ENCODE peak calls at places on chromosomes 1 and 21, in eight cellular contexts. K, C, N, A, L, M, E and T are unnamed samples.

GRCh38 chr1:182348916-182349747 is 42.5 kb downstream of the GLUL start:
- DNase-seq in K (peak; percentile 89), L (no peak), E (no peak), C (no peak), M (no peak), A (no peak), N (no peak), T (no peak)

GRCh38 chr1:21334214-21335087 is 44.2 kb upstream of the ECE1 start:
- DNase-seq in A (peak; percentile 67), E (peak; percentile 41), N (peak; percentile 80), L (peak; percentile 88), C (peak; percentile 84), K (peak; percentile 86), M (peak; percentile 93), T (peak; percentile 96)

GRCh38 chr1:58365328-58365727 is 181.2 kb downstream of the OMA1 start:
- DNase-seq in N (no peak), C (no peak), M (no peak), K (no peak), L (no peak), A (no peak), E (no peak), T (no peak)

GRCh38 chr1:70504176-70504820 is 93.2 kb downstream of the CTH start:
- DNase-seq in E (no peak), N (no peak), L (no peak), A (no peak), K (no peak), C (no peak), M (no peak), T (no peak)

GRCh38 chr1:97332716-97333115 is 588.1 kb downstream of the DPYD start:
- DNase-seq in N (no peak), C (no peak), L (no peak), A (no peak), M (no peak), K (no peak), E (no peak), T (no peak)

GRCh38 chr21:17495680-17496079 is 17.2 kb upstream of the CXADR start:
- DNase-seq in L (no peak), E (no peak), N (no peak), A (no peak), K (no peak), C (no peak), M (no peak), T (no peak)

GRCh38 chr21:26491663-26492062 is 81.4 kb downstream of the CYYR1 start:
- DNase-seq in A (no peak), C (no peak), M (no peak), K (no peak), L (no peak), E (no peak), N (no peak), T (no peak)

GRCh38 chr1:109980324-109981127 is 4.0 kb upstream of the AHCYL1 start:
- DNase-seq in L (no peak), C (peak; percentile 75), K (no peak), A (no peak), E (peak; percentile 66), M (no peak), N (peak; percentile 12), T (no peak)

GRCh38 chr1:32077451-32077850 is 4.7 kb downstream of the TMEM39B start:
- DNase-seq in K (no peak), N (no peak), C (no peak), M (no peak), L (no peak), E (no peak), A (no peak), T (no peak)

GRCh38 chr1:239056940-239057339 is 329.4 kb upstream of the CHRM3 start:
- DNase-seq in L (no peak), E (no peak), C (no peak), A (no peak), M (no peak), K (no peak), N (no peak), T (no peak)

GRCh38 chr1:6124746-6125365 is 55.3 kb downstream of the CHD5 start:
- DNase-seq in K (no peak), A (no peak), E (no peak), N (no peak), L (no peak), C (peak; percentile 56), M (no peak), T (peak; percentile 38)

GRCh38 chr1:185567006-185567405 is 167.2 kb upstream of the HMCN1 start:
- DNase-seq in C (no peak), A (no peak), L (no peak), K (no peak), N (peak; percentile 46), E (peak; percentile 51), M (peak; percentile 32), T (no peak)

GRCh38 chr21:34701726-34702125 is 32.9 kb downstream of the CLIC6 start:
- DNase-seq in M (no peak), N (no peak), C (no peak), K (no peak), L (no peak), E (no peak), A (no peak), T (no peak)

GRCh38 chr1:75996196-75996595 is 64.0 kb upstream of the ASB17 start:
- DNase-seq in N (no peak), K (no peak), C (no peak), L (no peak), M (no peak), A (no peak), E (no peak), T (no peak)

GRCh38 chr1:230575886-230576477 is 66.3 kb upstream of the COG2 start:
- DNase-seq in N (no peak), A (no peak), M (no peak), C (no peak), E (no peak), K (no peak), L (no peak), T (no peak)

GRCh38 chr1:10682449-10683365 is 113.7 kb downstream of the CASZ1 start:
- DNase-seq in C (no peak), A (no peak), E (no peak), L (no peak), N (no peak), M (no peak), K (no peak), T (no peak)

GRCh38 chr1:2090216-2090890 is 40.1 kb downstream of the PRKCZ start:
- DNase-seq in L (no peak), C (no peak), A (no peak), K (no peak), E (no peak), N (no peak), M (no peak), T (no peak)

GRCh38 chr1:211326528-211327340 is at the start of gene TRAF5:
- DNase-seq in E (peak; percentile 42), A (peak; percentile 71), M (peak; percentile 59), C (peak; percentile 81), L (peak; percentile 65), K (peak; percentile 76), N (peak; percentile 36), T (no peak)

GRCh38 chr21:17921579-17922530 is 102.7 kb upstream of the C21orf91 start:
- DNase-seq in C (no peak), A (no peak), L (no peak), N (no peak), K (no peak), E (peak; percentile 87), M (no peak), T (no peak)

GRCh38 chr1:55064071-55064581 is 24.8 kb downstream of the PCSK9 start:
- DNase-seq in K (no peak), C (peak; percentile 55), N (no peak), M (no peak), E (no peak), A (no peak), L (peak; percentile 51), T (peak; percentile 30)
- TF ChIP-seq CTCF in K (no peak), C (no peak), N (no peak), M (no peak), E (no peak), A (no peak), L (peak; percentile 76), T (no peak)

GRCh38 chr1:22654692-22655091 is 1.7 kb downstream of the C1QB start:
- DNase-seq in N (no peak), M (no peak), A (no peak), C (no peak), E (no peak), K (no peak), L (no peak), T (no peak)
- TF ChIP-seq CTCF in N (no peak), M (no peak), A (no peak), C (no peak), E (no peak), K (no peak), L (no peak), T (no peak)

DNA sequence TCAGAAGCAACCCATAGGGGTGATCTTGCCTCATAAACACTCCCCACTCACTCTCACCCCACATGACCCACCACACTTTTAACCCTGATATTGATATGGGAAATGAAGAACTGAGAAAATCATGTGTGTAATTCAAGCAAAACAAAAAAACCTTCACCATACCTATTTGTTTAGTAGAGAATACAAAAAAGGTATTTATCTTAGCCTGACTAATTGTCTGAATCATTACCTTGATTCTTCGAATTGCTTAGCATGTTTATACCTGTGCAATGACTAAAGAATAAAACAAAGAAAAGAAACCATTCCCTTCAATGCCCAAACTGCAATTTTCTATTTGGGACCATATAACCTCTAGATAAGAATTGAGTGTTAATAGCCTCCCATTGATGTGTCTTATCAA is 1.8 kb downstream of the CLDN17 start:
- DNase-seq in K (no peak), N (no peak), E (peak; percentile 79), C (no peak), M (no peak), L (no peak), A (no peak), T (no peak)
- TF ChIP-seq CTCF in K (no peak), N (no peak), E (no peak), C (no peak), M (no peak), L (no peak), A (no peak), T (no peak)

GRCh38 chr1:17369466-17369865 is 2.5 kb upstream of the PADI6 start:
- DNase-seq in N (no peak), M (no peak), L (no peak), C (no peak), A (no peak), E (peak; percentile 89), K (no peak), T (no peak)

GRCh38 chr1:17372955-17373354 is 959 bp downstream of the PADI6 start:
- DNase-seq in A (no peak), E (no peak), N (no peak), K (no peak), M (no peak), C (no peak), L (no peak), T (no peak)

GRCh38 chr1:17375651-17376050 is 3.7 kb downstream of the PADI6 start:
- DNase-seq in M (no peak), E (no peak), K (no peak), C (no peak), L (no peak), A (no peak), N (no peak), T (no peak)

GRCh38 chr1:17371896-17372295 is at the start of gene PADI6:
- DNase-seq in C (no peak), K (no peak), M (no peak), L (no peak), N (no peak), A (no peak), E (no peak), T (no peak)

DNA sequence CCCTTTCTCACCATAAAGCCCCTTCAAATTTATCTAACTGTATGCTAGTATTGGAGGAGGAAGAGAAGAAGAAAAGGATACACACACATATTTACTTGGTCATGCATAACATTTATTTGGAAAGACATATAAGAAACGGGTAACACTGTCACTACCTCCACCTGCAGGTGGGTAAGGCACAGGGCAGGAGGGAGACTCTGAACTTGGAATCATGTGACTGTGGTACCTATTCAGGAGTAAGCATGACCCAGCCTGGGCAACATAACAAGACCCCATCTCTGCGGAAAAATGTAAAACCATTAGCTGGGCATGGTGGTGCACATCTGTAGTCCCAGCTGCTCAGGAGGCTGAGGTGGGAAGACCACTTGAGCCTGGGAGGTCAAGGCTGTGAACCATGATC is 1.4 kb upstream of the PADI6 start:
- DNase-seq in E (peak; percentile 62), N (no peak), A (no peak), L (no peak), C (no peak), K (no peak), M (no peak), T (no peak)
- TF ChIP-seq CTCF in E (no peak), N (no peak), A (no peak), L (peak; percentile 63), C (no peak), K (no peak), M (peak; percentile 35), T (no peak)